ENCODE peak calls at places on chromosomes 13 and 19, in four cellular contexts. P is A549, T is HepG2, J is K562. I is an unnamed sample.

GRCh38 chr13:27559714-27560113 is 60.6 kb downstream of the LNX2 start:
- DNase-seq in P (no peak), T (no peak), J (no peak), I (no peak)

GRCh38 chr13:99484405-99484981 is 16.8 kb upstream of the TM9SF2 start:
- DNase-seq in P (no peak), T (no peak), J (no peak), I (no peak)

GRCh38 chr19:37941820-37942515 is 35.0 kb downstream of the SIPA1L3 start:
- DNase-seq in P (peak; percentile 98), T (peak; percentile 57), J (no peak), I (no peak)

GRCh38 chr13:101309014-101309619 is 107.2 kb downstream of the NALCN start:
- DNase-seq in P (no peak), T (no peak), J (no peak), I (no peak)

GRCh38 chr19:5290336-5291262 is 50.0 kb downstream of the PTPRS start:
- DNase-seq in P (no peak), T (no peak), J (peak; percentile 59), I (no peak)

GRCh38 chr13:38763446-38764381 is 76.8 kb downstream of the FREM2 start:
- DNase-seq in P (peak; percentile 13), T (peak; percentile 16), J (peak; percentile 24), I (peak; percentile 19)

GRCh38 chr13:43111887-43112400 is 88.6 kb downstream of the DNAJC15 start:
- DNase-seq in P (no peak), T (no peak), J (no peak), I (no peak)

GRCh38 chr13:106373989-106374572 is 161.4 kb downstream of the EFNB2 start:
- DNase-seq in P (no peak), T (no peak), J (no peak), I (no peak)

GRCh38 chr13:53285896-53286430 is 257.4 kb downstream of the OLFM4 start:
- DNase-seq in P (no peak), T (no peak), J (no peak), I (no peak)

GRCh38 chr19:29418106-29418684 is 107.6 kb upstream of the VSTM2B start:
- DNase-seq in P (no peak), T (no peak), J (no peak), I (no peak)

GRCh38 chr13:110557082-110557481 is 4.4 kb downstream of the RAB20 start:
- DNase-seq in P (no peak), T (no peak), J (no peak), I (no peak)

GRCh38 chr19:11624064-11624463 is 26.8 kb downstream of the ZNF627 start:
- DNase-seq in P (no peak), T (peak; percentile 45), J (no peak), I (no peak)

GRCh38 chr19:5354403-5354802 is 13.8 kb upstream of the PTPRS start:
- DNase-seq in P (peak; percentile 42), T (peak; percentile 34), J (peak; percentile 39), I (no peak)

GRCh38 chr13:44393391-44393790 is 19.8 kb downstream of the SERP2 start:
- DNase-seq in P (no peak), T (no peak), J (no peak), I (no peak)

GRCh38 chr13:101417043-101417406 is 717 bp upstream of the NALCN start:
- DNase-seq in P (peak; percentile 39), T (no peak), J (no peak), I (no peak)

GRCh38 chr13:33277946-33278345 is 7.6 kb downstream of the STARD13 start:
- DNase-seq in P (no peak), T (no peak), J (no peak), I (no peak)

GRCh38 chr13:99103536-99103935 is 97.1 kb upstream of the UBAC2 start:
- DNase-seq in P (no peak), T (no peak), J (no peak), I (no peak)

GRCh38 chr13:49812806-49813205 is 20.3 kb upstream of the KPNA3 start:
- DNase-seq in P (no peak), T (peak; percentile 66), J (no peak), I (no peak)

GRCh38 chr19:10602330-10603083 is 15.4 kb upstream of the AP1M2 start:
- DNase-seq in P (peak; percentile 63), T (peak; percentile 31), J (peak; percentile 86), I (no peak)

GRCh38 chr19:10603084-10603872 is 16.2 kb upstream of the AP1M2 start:
- DNase-seq in P (no peak), T (no peak), J (peak; percentile 49), I (no peak)

GRCh38 chr19:10603873-10604459 is 16.9 kb upstream of the AP1M2 start:
- DNase-seq in P (no peak), T (no peak), J (no peak), I (no peak)

GRCh38 chr19:10601999-10602329 is 14.9 kb upstream of the AP1M2 start:
- DNase-seq in P (no peak), T (no peak), J (no peak), I (no peak)

DNA sequence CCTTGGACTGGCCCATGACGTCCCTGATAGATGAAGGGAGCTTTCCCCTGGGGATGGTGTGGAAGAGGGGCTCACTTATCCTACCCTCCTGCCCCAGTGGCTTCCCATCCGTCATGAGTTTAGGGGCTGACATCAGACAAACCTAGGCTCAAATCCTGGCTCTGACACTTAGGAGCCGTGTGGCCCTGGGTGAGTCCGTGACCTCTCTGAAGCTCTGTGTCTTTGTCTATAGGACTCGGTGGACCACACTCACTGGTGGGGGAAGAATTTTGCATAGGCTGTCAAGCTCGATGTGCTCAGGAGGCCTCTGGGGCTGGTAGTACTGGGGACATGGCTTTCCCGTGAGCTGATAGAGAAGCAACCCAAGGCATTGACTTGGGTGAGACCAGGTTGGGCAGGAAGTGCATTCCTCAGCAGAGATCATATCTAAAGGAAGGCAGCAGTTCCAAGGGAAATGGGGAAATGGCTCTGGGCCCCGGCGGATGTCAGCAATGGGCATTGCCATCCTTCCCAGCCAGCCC is 17.4 kb upstream of the AP1M2 start:
- DNase-seq in P (no peak), T (no peak), J (peak; percentile 34), I (no peak)
- TF ChIP-seq RNF2 in P (no peak), T (no peak), J (no peak), I (no peak)

GRCh38 chr19:46892252-46893179 is 31.7 kb downstream of the ARHGAP35 start:
- DNase-seq in P (no peak), T (no peak), J (no peak), I (no peak)
- TF ChIP-seq MAFK in P (no peak), T (no peak), J (no peak), I (no peak)

GRCh38 chr13:29165840-29166239 is 345.7 kb downstream of the MTUS2 start:
- DNase-seq in P (no peak), T (no peak), J (no peak), I (no peak)
- TF ChIP-seq PHF8 in P (no peak), T (no peak), J (no peak), I (no peak)

DNA sequence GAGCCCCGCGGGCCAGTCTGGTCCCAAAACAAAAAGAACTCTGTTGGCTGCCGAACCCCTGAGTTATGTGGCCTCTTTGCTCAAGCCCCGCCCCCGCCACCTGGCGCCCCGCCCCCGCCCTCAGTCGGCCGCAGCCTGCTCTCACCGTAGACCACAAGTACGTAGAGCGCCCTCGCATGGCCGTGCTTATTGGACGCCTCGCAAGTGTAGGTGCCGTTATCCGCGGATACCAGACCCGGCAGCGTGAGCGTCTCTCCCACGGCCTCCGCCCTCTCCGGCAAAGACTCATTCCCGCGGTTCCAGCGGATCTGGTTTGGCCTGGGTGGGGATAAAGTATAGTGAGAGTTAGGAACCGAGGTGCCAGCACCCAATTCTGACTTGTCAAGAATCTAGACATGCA is 5.5 kb upstream of the ZNF428 start:
- DNase-seq in P (peak; percentile 49), T (no peak), J (peak; percentile 97), I (no peak)
- TF ChIP-seq RNF2 in P (no peak), T (no peak), J (no peak), I (no peak)

DNA sequence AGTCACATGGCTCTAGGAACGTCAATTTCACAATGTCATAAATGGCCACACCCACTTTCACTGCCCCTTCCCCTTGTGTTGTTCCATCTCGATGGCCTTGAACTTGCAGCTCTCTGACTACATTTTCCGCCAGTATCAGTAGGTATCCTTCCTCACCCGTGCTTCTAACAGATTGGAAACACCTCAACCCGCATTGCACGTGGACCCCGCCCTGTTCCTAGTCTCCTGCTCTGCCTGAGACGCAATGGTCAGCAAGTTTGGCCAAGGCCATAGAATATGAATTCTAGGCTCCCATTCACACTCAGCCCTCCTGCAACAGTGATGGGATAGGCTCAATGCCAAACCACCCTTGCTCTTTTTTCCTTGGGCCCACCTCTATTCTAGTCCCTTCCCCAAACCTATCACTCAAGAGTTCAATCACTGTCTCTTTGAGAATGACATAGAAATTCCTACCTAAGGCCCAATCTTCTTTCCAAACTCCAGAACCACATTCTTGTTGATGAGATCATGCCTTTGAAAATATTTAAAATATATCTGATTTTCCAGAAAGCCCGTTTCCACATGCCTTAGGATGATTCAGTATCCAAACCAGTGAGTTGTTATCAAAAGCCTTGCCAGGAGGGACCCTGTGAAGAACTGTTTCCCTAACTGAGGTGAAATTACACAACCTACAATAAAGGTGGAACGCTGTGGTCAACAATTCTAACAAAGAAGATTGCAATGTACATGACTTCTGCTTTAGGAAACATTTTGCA is 334.6 kb downstream of the MYO16 start:
- DNase-seq in P (no peak), T (no peak), J (no peak), I (no peak)
- TF ChIP-seq MAFK in P (no peak), T (no peak), J (no peak), I (no peak)

GRCh38 chr19:3759482-3760254 is 1.8 kb downstream of the APBA3 start:
- DNase-seq in P (no peak), T (no peak), J (no peak), I (no peak)

GRCh38 chr19:3762130-3762473 is 380 bp upstream of the MRPL54 start:
- DNase-seq in P (no peak), T (no peak), J (no peak), I (no peak)

GRCh38 chr19:3761382-3762129 is at the start of gene APBA3:
- DNase-seq in P (peak; percentile 88), T (peak; percentile 86), J (peak; percentile 98), I (peak; percentile 99)

GRCh38 chr19:3762501-3763459 is at the start of gene MRPL54:
- DNase-seq in P (peak; percentile 99), T (peak; percentile 97), J (peak; percentile 100), I (peak; percentile 99)

GRCh38 chr19:3760871-3761361 is 576 bp downstream of the APBA3 start:
- DNase-seq in P (no peak), T (no peak), J (peak; percentile 29), I (no peak)
- TF ChIP-seq PHF8 in P (no peak), T (no peak), J (no peak), I (no peak)

GRCh38 chr19:2149980-2150793 is 1.2 kb downstream of the AP3D1 start:
- DNase-seq in P (no peak), T (no peak), J (peak; percentile 38), I (no peak)
- TF ChIP-seq RNF2 in P (no peak), T (no peak), J (no peak), I (no peak)

GRCh38 chr13:105262579-105262978 is 1272.9 kb downstream of the EFNB2 start:
- DNase-seq in P (no peak), T (no peak), J (no peak), I (no peak)
- TF ChIP-seq MAFK in P (no peak), T (no peak), J (no peak), I (no peak)

I was measured in H1.